ENCODE peak calls at places on chromosomes 7 and 10, in seven cellular contexts. M is neural progenitor cell, S is hepatocyte, N is HCT116, Q is PC-3, H is MM.1S, Z is OCI-LY7. F is an unnamed sample.

GRCh38 chr7:45048748-45049147 is 40.0 kb downstream of the NACAD start:
- DNase-seq in N (no peak), Z (no peak), M (no peak), S (no peak), Q (peak), H (no peak), F (no peak)

GRCh38 chr7:36758879-36759278 is 34.6 kb upstream of the AOAH start:
- DNase-seq in N (no peak), S (no peak), Z (no peak), M (no peak), Q (no peak), H (no peak), F (no peak)

GRCh38 chr7:158409120-158409519 is 178.5 kb downstream of the PTPRN2 start:
- DNase-seq in Z (no peak), M (no peak), N (no peak), Q (no peak), S (no peak), H (no peak), F (no peak)

GRCh38 chr7:135562720-135563119 is 5.0 kb downstream of the NUP205 start:
- DNase-seq in Z (no peak), M (peak), H (no peak), Q (peak), N (no peak), S (peak), F (no peak)

GRCh38 chr10:82866424-82867020 is 991.5 kb downstream of the NRG3 start:
- DNase-seq in N (no peak), Q (no peak), M (no peak), H (no peak), S (no peak), Z (no peak), F (peak)

GRCh38 chr7:150855476-150856302 is 3.4 kb downstream of the AOC1 start:
- DNase-seq in M (no peak), Z (no peak), H (no peak), Q (peak), S (no peak), N (no peak), F (no peak)

GRCh38 chr10:85124592-85124991 is 796.2 kb downstream of the CCSER2 start:
- DNase-seq in M (no peak), N (no peak), Z (no peak), S (peak), H (no peak), Q (no peak), F (no peak)

GRCh38 chr10:88281592-88282268 is 301.4 kb downstream of the RNLS start:
- DNase-seq in M (no peak), N (no peak), Z (peak), S (no peak), Q (no peak), H (no peak), F (peak)

GRCh38 chr10:3876563-3876962 is 91.6 kb upstream of the KLF6 start:
- DNase-seq in Q (no peak), Z (no peak), S (no peak), H (no peak), M (no peak), N (no peak), F (peak)

GRCh38 chr10:82674036-82674435 is 799.0 kb downstream of the NRG3 start:
- DNase-seq in Q (no peak), N (no peak), H (no peak), Z (no peak), M (no peak), S (no peak), F (no peak)

GRCh38 chr7:133009853-133010252 is 72.0 kb downstream of the CHCHD3 start:
- DNase-seq in M (no peak), Q (no peak), H (no peak), S (no peak), Z (no peak), N (no peak), F (no peak)

GRCh38 chr7:70583965-70584883 is 547.7 kb upstream of the GALNT17 start:
- DNase-seq in Q (no peak), H (no peak), N (no peak), S (no peak), M (no peak), Z (no peak), F (no peak)

GRCh38 chr10:100020161-100020882 is 10.6 kb upstream of the DNMBP start:
- DNase-seq in M (no peak), Z (peak), H (peak), Q (peak), S (no peak), N (no peak), F (no peak)

GRCh38 chr7:2045559-2046405 is 187.0 kb downstream of the MAD1L1 start:
- DNase-seq in Q (no peak), H (no peak), N (no peak), Z (no peak), S (no peak), M (no peak), F (no peak)

GRCh38 chr7:107345898-107346297 is 124.0 kb upstream of the GPR22 start:
- DNase-seq in M (no peak), Z (no peak), H (no peak), N (no peak), Q (no peak), S (no peak), F (no peak)

GRCh38 chr7:26467104-26467503 is 175.4 kb downstream of the SNX10 start:
- DNase-seq in S (no peak), H (no peak), Z (no peak), Q (no peak), M (no peak), N (no peak), F (no peak)

GRCh38 chr10:16848562-16849154 is 31.4 kb upstream of the RSU1 start:
- DNase-seq in S (no peak), Z (no peak), N (no peak), H (no peak), M (no peak), Q (no peak), F (peak)

GRCh38 chr7:108062250-108063014 is 59.5 kb upstream of the LAMB1 start:
- DNase-seq in Q (peak), Z (no peak), M (no peak), S (no peak), H (no peak), N (no peak), F (peak)

GRCh38 chr7:137363683-137364082 is 20.1 kb upstream of the PTN start:
- DNase-seq in N (no peak), Q (no peak), M (no peak), H (no peak), Z (no peak), S (no peak), F (no peak)

GRCh38 chr7:95199779-95200558 is 124.4 kb downstream of the PON1 start:
- DNase-seq in M (peak), S (peak), H (peak), Q (peak), N (peak), Z (peak), F (peak)

GRCh38 chr10:49297818-49298665 is 928 bp upstream of the C10orf71 start:
- DNase-seq in N (no peak), H (no peak), Q (no peak), M (peak), S (no peak), Z (no peak), F (no peak)

GRCh38 chr10:79350407-79351154 is 3.3 kb downstream of the PPIF start:
- DNase-seq in H (no peak), S (no peak), M (no peak), Z (no peak), Q (no peak), N (no peak), F (no peak)

GRCh38 chr10:1611936-1612550 is 125.3 kb downstream of the ADARB2 start:
- DNase-seq in N (no peak), M (peak), Q (no peak), S (no peak), Z (no peak), H (no peak), F (no peak)

GRCh38 chr10:106311590-106311989 is 852.9 kb downstream of the SORCS1 start:
- DNase-seq in Z (no peak), H (no peak), M (no peak), Q (no peak), S (no peak), N (no peak), F (no peak)

GRCh38 chr10:34160595-34160994 is 654.5 kb downstream of the PARD3 start:
- DNase-seq in M (no peak), Q (no peak), N (no peak), H (no peak), Z (no peak), S (no peak), F (no peak)

GRCh38 chr10:29827512-29827911 is 192.7 kb upstream of the SVIL start:
- DNase-seq in Z (no peak), S (no peak), Q (no peak), H (no peak), M (no peak), N (no peak), F (no peak)

DNA sequence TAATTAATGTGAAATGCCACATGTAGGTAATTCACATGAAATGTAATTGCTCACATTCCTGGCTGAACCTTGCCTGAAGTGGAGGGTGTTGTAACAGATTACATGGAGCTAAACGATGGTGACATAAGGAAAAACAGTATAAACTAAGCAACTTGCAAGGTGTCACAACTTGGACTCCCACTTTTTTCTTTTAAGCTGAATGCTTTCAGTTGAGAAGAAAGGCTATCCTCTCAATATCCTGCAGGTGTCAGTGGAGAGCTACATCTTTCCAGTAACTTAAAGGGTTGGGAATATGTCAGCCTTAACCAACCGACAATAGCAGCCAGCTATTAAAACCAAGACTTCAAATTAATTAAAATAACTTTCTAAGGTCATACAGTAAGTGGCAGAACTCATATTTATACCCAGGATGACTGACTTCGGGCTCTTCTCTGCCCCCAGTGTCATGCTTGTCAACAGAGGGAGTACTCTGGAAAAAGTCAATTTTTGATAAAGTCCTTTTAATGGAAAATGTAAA is 33.7 kb downstream of the NRBF2 start:
- DNase-seq in Z (peak), N (peak), S (peak), M (peak), Q (peak), H (peak), F (peak)
- TF ChIP-seq EZH2phosphoT487 in Z (no peak), N (no peak), S (no peak), M (no peak), Q (no peak), H (no peak), F (no peak)

GRCh38 chr7:39674391-39674790 is 51.0 kb downstream of the RALA start:
- DNase-seq in S (no peak), H (no peak), Q (no peak), M (no peak), Z (no peak), N (no peak), F (peak)
- TF ChIP-seq EZH2phosphoT487 in S (no peak), H (no peak), Q (no peak), M (no peak), Z (no peak), N (no peak), F (no peak)

GRCh38 chr10:119252051-119252465 is 44.7 kb downstream of the GRK5 start:
- DNase-seq in Z (no peak), H (no peak), N (no peak), M (no peak), S (no peak), Q (no peak), F (no peak)
- TF ChIP-seq EZH2phosphoT487 in Z (no peak), H (no peak), N (no peak), M (no peak), S (no peak), Q (no peak), F (no peak)

GRCh38 chr7:73850781-73851207 is 8.5 kb upstream of the METTL27 start:
- DNase-seq in Q (peak), Z (no peak), S (peak), M (no peak), N (peak), H (no peak), F (peak)

GRCh38 chr7:73847941-73848723 is 5.8 kb upstream of the METTL27 start:
- DNase-seq in H (no peak), N (no peak), Z (no peak), M (no peak), Q (peak), S (no peak), F (peak)

GRCh38 chr7:73850212-73850611 is 7.9 kb upstream of the METTL27 start:
- DNase-seq in S (no peak), Q (no peak), N (no peak), M (no peak), Z (no peak), H (no peak), F (no peak)

GRCh38 chr7:73851410-73852338 is 9.3 kb upstream of the TMEM270 start:
- DNase-seq in S (peak), H (peak), M (no peak), N (peak), Q (peak), Z (no peak), F (peak)

GRCh38 chr7:73852500-73852899 is 8.5 kb upstream of the TMEM270 start:
- DNase-seq in Q (peak), Z (no peak), H (no peak), M (no peak), N (no peak), S (no peak), F (no peak)
- TF ChIP-seq EZH2phosphoT487 in Q (no peak), Z (no peak), H (no peak), M (no peak), N (no peak), S (no peak), F (no peak)

DNA sequence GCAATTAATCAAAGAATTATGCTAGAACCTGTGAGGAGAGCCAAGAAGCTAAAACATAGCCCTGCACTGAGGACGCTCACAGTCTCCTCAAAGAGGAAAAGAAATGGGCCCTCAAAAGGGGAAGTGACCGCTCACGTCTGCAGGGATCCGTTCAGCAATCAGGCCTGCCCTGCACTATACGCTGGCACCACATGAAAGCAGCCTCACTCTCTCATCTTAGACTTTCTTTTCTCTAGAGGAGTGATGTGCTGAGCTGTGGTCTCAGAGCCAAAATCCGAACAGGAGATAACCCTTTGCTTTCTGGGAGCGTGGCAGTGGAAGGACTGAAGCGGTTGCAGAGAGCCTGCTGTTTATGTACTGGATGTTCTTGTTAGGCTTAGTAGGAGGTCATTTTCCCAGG is 6.3 kb upstream of the IL2RA start:
- DNase-seq in H (peak), N (no peak), S (no peak), Q (no peak), M (no peak), Z (peak), F (no peak)
- TF ChIP-seq EZH2phosphoT487 in H (no peak), N (no peak), S (no peak), Q (no peak), M (no peak), Z (no peak), F (no peak)

GRCh38 chr7:497946-498655 is 21.5 kb downstream of the PDGFA start:
- DNase-seq in H (no peak), M (no peak), S (no peak), N (no peak), Z (no peak), Q (no peak), F (no peak)
- TF ChIP-seq EZH2phosphoT487 in H (no peak), M (no peak), S (no peak), N (no peak), Z (no peak), Q (no peak), F (no peak)

GRCh38 chr10:110279062-110279986 is 25.4 kb downstream of the SMNDC1 start:
- DNase-seq in N (peak), Q (peak), M (peak), Z (peak), H (peak), S (peak), F (peak)
- TF ChIP-seq EZH2phosphoT487 in N (no peak), Q (no peak), M (no peak), Z (no peak), H (no peak), S (no peak), F (no peak)

GRCh38 chr10:25393621-25394020 is 218.8 kb downstream of the GPR158 start:
- DNase-seq in H (no peak), Q (no peak), S (no peak), N (no peak), Z (no peak), M (no peak), F (no peak)

DNA sequence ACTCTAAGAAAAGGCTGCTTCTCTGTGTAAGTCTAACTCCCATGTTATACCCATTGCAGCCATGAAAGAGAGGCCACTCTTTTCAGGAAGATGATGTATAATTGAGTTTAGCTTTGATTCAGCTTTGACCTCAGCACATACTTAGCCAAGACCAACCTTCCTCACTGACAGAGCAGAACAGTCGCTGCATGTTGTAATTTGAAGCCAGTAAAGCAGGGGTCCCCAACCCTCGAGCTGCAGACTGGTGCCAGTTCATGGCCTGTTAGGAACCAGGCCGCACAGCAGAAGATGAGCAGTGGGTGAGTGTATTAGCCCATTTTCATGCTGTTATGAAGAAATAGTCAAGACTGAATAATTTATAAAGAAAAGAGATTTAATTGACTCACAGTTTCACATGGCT is 223.9 kb downstream of the GPR158 start:
- DNase-seq in M (no peak), Q (no peak), H (no peak), Z (no peak), N (no peak), S (no peak), F (no peak)
- TF ChIP-seq EZH2phosphoT487 in M (no peak), Q (no peak), H (no peak), Z (no peak), N (no peak), S (no peak), F (no peak)